ENCODE peak calls at places on chromosomes 13 and 19, in four cellular contexts. One of them, this sample, is unnamed.

GRCh38 chr13:77904031-77904430 is 14.6 kb downstream of the EDNRB start:
- DNase-seq in fibroblast of pulmonary artery: no peak
- DNase-seq in fibroblast of mammary gland: no peak
- DNase-seq in fibroblast of the aortic adventitia: no peak
- DNase-seq in this sample: no peak

GRCh38 chr13:29605860-29606526 is 10.5 kb upstream of the SLC7A1 start:
- DNase-seq in fibroblast of the aortic adventitia: no peak
- DNase-seq in fibroblast of mammary gland: no peak
- DNase-seq in fibroblast of pulmonary artery: no peak
- DNase-seq in this sample: no peak

GRCh38 chr13:42926555-42926954 is 65.5 kb downstream of the EPSTI1 start:
- DNase-seq in fibroblast of the aortic adventitia: peak
- DNase-seq in fibroblast of pulmonary artery: peak
- DNase-seq in fibroblast of mammary gland: no peak
- DNase-seq in this sample: peak

GRCh38 chr19:4523306-4524110 is 5.2 kb upstream of the PLIN4 start:
- DNase-seq in fibroblast of pulmonary artery: peak
- DNase-seq in fibroblast of the aortic adventitia: peak
- DNase-seq in fibroblast of mammary gland: peak
- DNase-seq in this sample: peak

GRCh38 chr13:20157387-20157786 is 3.5 kb downstream of the GJA3 start:
- DNase-seq in fibroblast of pulmonary artery: no peak
- DNase-seq in fibroblast of the aortic adventitia: no peak
- DNase-seq in fibroblast of mammary gland: no peak
- DNase-seq in this sample: no peak

GRCh38 chr13:48155850-48156249 is 60.9 kb upstream of the MED4 start:
- DNase-seq in fibroblast of pulmonary artery: peak
- DNase-seq in fibroblast of mammary gland: peak
- DNase-seq in fibroblast of the aortic adventitia: peak
- DNase-seq in this sample: peak

GRCh38 chr13:96851856-96852255 is 142.4 kb downstream of the OXGR1 start:
- DNase-seq in fibroblast of pulmonary artery: no peak
- DNase-seq in fibroblast of mammary gland: no peak
- DNase-seq in fibroblast of the aortic adventitia: no peak
- DNase-seq in this sample: no peak

GRCh38 chr13:21354721-21355120 is 104.4 kb downstream of the ZDHHC20 start:
- DNase-seq in fibroblast of mammary gland: no peak
- DNase-seq in fibroblast of pulmonary artery: no peak
- DNase-seq in fibroblast of the aortic adventitia: no peak
- DNase-seq in this sample: no peak

GRCh38 chr19:16470911-16471811 is 609 bp downstream of the EPS15L1 start:
- DNase-seq in fibroblast of mammary gland: peak
- DNase-seq in fibroblast of the aortic adventitia: peak
- DNase-seq in fibroblast of pulmonary artery: peak
- DNase-seq in this sample: no peak

GRCh38 chr19:41027273-41027967 is 36.3 kb downstream of the CYP2B6 start:
- DNase-seq in fibroblast of pulmonary artery: no peak
- DNase-seq in fibroblast of the aortic adventitia: no peak
- DNase-seq in fibroblast of mammary gland: no peak
- DNase-seq in this sample: no peak

GRCh38 chr19:12932392-12933286 is 872 bp downstream of the FARSA start:
- DNase-seq in fibroblast of pulmonary artery: no peak
- DNase-seq in fibroblast of the aortic adventitia: no peak
- DNase-seq in fibroblast of mammary gland: no peak
- DNase-seq in this sample: no peak

GRCh38 chr19:7636691-7637373 is at the start of gene STXBP2:
- DNase-seq in fibroblast of mammary gland: no peak
- DNase-seq in fibroblast of the aortic adventitia: no peak
- DNase-seq in fibroblast of pulmonary artery: peak
- DNase-seq in this sample: no peak

GRCh38 chr13:28794370-28794769 is 25.8 kb upstream of the MTUS2 start:
- DNase-seq in fibroblast of pulmonary artery: no peak
- DNase-seq in fibroblast of mammary gland: no peak
- DNase-seq in fibroblast of the aortic adventitia: no peak
- DNase-seq in this sample: no peak

GRCh38 chr19:35755550-35756371 is 1.1 kb downstream of the HSPB6 start:
- DNase-seq in fibroblast of mammary gland: peak
- DNase-seq in fibroblast of pulmonary artery: peak
- DNase-seq in fibroblast of the aortic adventitia: peak
- DNase-seq in this sample: peak

GRCh38 chr19:6373813-6374108 is 1.2 kb downstream of the ALKBH7 start:
- DNase-seq in fibroblast of mammary gland: no peak
- DNase-seq in fibroblast of pulmonary artery: no peak
- DNase-seq in fibroblast of the aortic adventitia: no peak
- DNase-seq in this sample: no peak

GRCh38 chr13:36981156-36981743 is 17.9 kb downstream of the ALG5 start:
- DNase-seq in fibroblast of mammary gland: peak
- DNase-seq in fibroblast of the aortic adventitia: peak
- DNase-seq in fibroblast of pulmonary artery: peak
- DNase-seq in this sample: peak

GRCh38 chr19:41535029-41535622 is 40.8 kb upstream of the CEACAM21 start:
- DNase-seq in fibroblast of pulmonary artery: no peak
- DNase-seq in fibroblast of mammary gland: no peak
- DNase-seq in fibroblast of the aortic adventitia: no peak
- DNase-seq in this sample: no peak

GRCh38 chr19:34317311-34317927 is 47.6 kb upstream of the GPI start:
- DNase-seq in fibroblast of pulmonary artery: peak
- DNase-seq in fibroblast of the aortic adventitia: no peak
- DNase-seq in fibroblast of mammary gland: peak
- DNase-seq in this sample: peak

GRCh38 chr19:14375582-14376291 is 5.5 kb upstream of the ADGRE5 start:
- DNase-seq in fibroblast of mammary gland: no peak
- DNase-seq in fibroblast of pulmonary artery: peak
- DNase-seq in fibroblast of the aortic adventitia: peak
- DNase-seq in this sample: peak

GRCh38 chr13:61944329-61944929 is 528.8 kb upstream of the PCDH20 start:
- DNase-seq in fibroblast of the aortic adventitia: no peak
- DNase-seq in fibroblast of pulmonary artery: no peak
- DNase-seq in fibroblast of mammary gland: no peak
- DNase-seq in this sample: no peak

GRCh38 chr19:4472174-4472974 is at the start of gene HDGFL2:
- DNase-seq in fibroblast of pulmonary artery: no peak
- DNase-seq in fibroblast of mammary gland: no peak
- DNase-seq in fibroblast of the aortic adventitia: no peak
- DNase-seq in this sample: no peak

GRCh38 chr19:5407356-5407755 is 47.9 kb upstream of the ZNRF4 start:
- DNase-seq in fibroblast of the aortic adventitia: peak
- DNase-seq in fibroblast of mammary gland: peak
- DNase-seq in fibroblast of pulmonary artery: peak
- DNase-seq in this sample: no peak

GRCh38 chr13:69524459-69525155 is 583.0 kb upstream of the ATXN8OS start:
- DNase-seq in fibroblast of mammary gland: no peak
- DNase-seq in fibroblast of pulmonary artery: no peak
- DNase-seq in fibroblast of the aortic adventitia: no peak
- DNase-seq in this sample: no peak

GRCh38 chr13:37175996-37176395 is 70.5 kb upstream of the CSNK1A1L start:
- DNase-seq in fibroblast of the aortic adventitia: peak
- DNase-seq in fibroblast of mammary gland: peak
- DNase-seq in fibroblast of pulmonary artery: peak
- DNase-seq in this sample: peak

GRCh38 chr13:44703371-44703770 is 127.2 kb upstream of the TSC22D1 start:
- DNase-seq in fibroblast of mammary gland: peak
- DNase-seq in fibroblast of the aortic adventitia: no peak
- DNase-seq in fibroblast of pulmonary artery: peak
- DNase-seq in this sample: peak

GRCh38 chr19:9586764-9587163 is 2.5 kb upstream of the ZNF121 start:
- DNase-seq in fibroblast of pulmonary artery: peak
- DNase-seq in fibroblast of the aortic adventitia: peak
- DNase-seq in fibroblast of mammary gland: peak
- DNase-seq in this sample: peak

GRCh38 chr19:508204-509150 is 1.2 kb downstream of the TPGS1 start:
- DNase-seq in fibroblast of mammary gland: no peak
- DNase-seq in fibroblast of the aortic adventitia: no peak
- DNase-seq in fibroblast of pulmonary artery: no peak
- DNase-seq in this sample: no peak

GRCh38 chr13:20953245-20953931 is 50.8 kb upstream of the XPO4 start:
- DNase-seq in fibroblast of pulmonary artery: no peak
- DNase-seq in fibroblast of the aortic adventitia: no peak
- DNase-seq in fibroblast of mammary gland: no peak
- DNase-seq in this sample: no peak

GRCh38 chr19:38209671-38210457 is 14.2 kb downstream of the DPF1 start:
- DNase-seq in fibroblast of the aortic adventitia: peak
- DNase-seq in fibroblast of mammary gland: peak
- DNase-seq in fibroblast of pulmonary artery: peak
- DNase-seq in this sample: peak

GRCh38 chr13:19185865-19186645 is 4.4 kb upstream of the TUBA3C start:
- DNase-seq in fibroblast of the aortic adventitia: no peak
- DNase-seq in fibroblast of pulmonary artery: no peak
- DNase-seq in fibroblast of mammary gland: no peak
- DNase-seq in this sample: no peak

GRCh38 chr13:49935171-49936084 is 712 bp downstream of the SPRYD7 start:
- DNase-seq in fibroblast of mammary gland: peak
- DNase-seq in fibroblast of the aortic adventitia: peak
- DNase-seq in fibroblast of pulmonary artery: peak
- DNase-seq in this sample: peak

GRCh38 chr19:13841339-13842293 is 35.3 kb upstream of the NANOS3 start:
- DNase-seq in fibroblast of the aortic adventitia: no peak
- DNase-seq in fibroblast of mammary gland: no peak
- DNase-seq in fibroblast of pulmonary artery: no peak
- DNase-seq in this sample: no peak

GRCh38 chr13:73657821-73658540 is 476.2 kb downstream of the KLF12 start:
- DNase-seq in fibroblast of pulmonary artery: peak
- DNase-seq in fibroblast of the aortic adventitia: peak
- DNase-seq in fibroblast of mammary gland: peak
- DNase-seq in this sample: peak

DNA sequence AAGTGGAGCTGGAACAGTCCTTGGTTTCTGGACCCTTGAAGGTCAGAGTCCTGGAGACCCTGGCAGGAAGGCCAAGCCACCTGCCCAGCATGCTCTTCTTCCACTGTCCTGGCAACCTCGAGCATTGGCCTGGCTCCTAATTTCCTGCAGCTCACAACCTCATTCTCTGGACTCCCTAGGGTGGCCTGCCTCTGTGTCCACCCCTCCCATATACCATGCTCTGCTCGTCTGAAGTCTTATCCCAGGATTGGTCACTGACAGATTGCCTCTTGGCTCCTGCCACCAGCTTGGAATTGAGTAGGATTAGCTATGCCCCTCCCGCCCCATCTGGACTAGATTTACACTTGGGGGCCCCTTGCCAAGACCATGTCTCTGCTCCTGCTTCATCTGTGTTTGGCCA is 17.2 kb upstream of the WASF3 start:
- DNase-seq in fibroblast of mammary gland: no peak
- DNase-seq in fibroblast of the aortic adventitia: peak
- DNase-seq in fibroblast of pulmonary artery: no peak
- DNase-seq in this sample: no peak
- H3K4me3 ChIP-seq in fibroblast of mammary gland: no peak
- H3K4me3 ChIP-seq in fibroblast of the aortic adventitia: no peak
- H3K4me3 ChIP-seq in fibroblast of pulmonary artery: no peak
- H3K4me3 ChIP-seq in this sample: no peak

GRCh38 chr13:91014696-91015095 is 332.8 kb upstream of the MIR17HG start:
- DNase-seq in fibroblast of pulmonary artery: peak
- DNase-seq in fibroblast of the aortic adventitia: no peak
- DNase-seq in fibroblast of mammary gland: peak
- DNase-seq in this sample: no peak

GRCh38 chr13:91020635-91021034 is 326.9 kb upstream of the MIR17HG start:
- DNase-seq in fibroblast of pulmonary artery: no peak
- DNase-seq in fibroblast of mammary gland: no peak
- DNase-seq in fibroblast of the aortic adventitia: no peak
- DNase-seq in this sample: no peak

GRCh38 chr13:91017031-91017668 is 330.3 kb upstream of the MIR17HG start:
- DNase-seq in fibroblast of mammary gland: peak
- DNase-seq in fibroblast of the aortic adventitia: peak
- DNase-seq in fibroblast of pulmonary artery: peak
- DNase-seq in this sample: peak

GRCh38 chr13:91017669-91018053 is 329.8 kb upstream of the MIR17HG start:
- DNase-seq in fibroblast of mammary gland: peak
- DNase-seq in fibroblast of the aortic adventitia: no peak
- DNase-seq in fibroblast of pulmonary artery: no peak
- DNase-seq in this sample: no peak
- TF ChIP-seq CTCF in fibroblast of mammary gland: no peak
- TF ChIP-seq CTCF in fibroblast of the aortic adventitia: no peak
- TF ChIP-seq CTCF in fibroblast of pulmonary artery: no peak
- TF ChIP-seq CTCF in this sample: no peak

DNA sequence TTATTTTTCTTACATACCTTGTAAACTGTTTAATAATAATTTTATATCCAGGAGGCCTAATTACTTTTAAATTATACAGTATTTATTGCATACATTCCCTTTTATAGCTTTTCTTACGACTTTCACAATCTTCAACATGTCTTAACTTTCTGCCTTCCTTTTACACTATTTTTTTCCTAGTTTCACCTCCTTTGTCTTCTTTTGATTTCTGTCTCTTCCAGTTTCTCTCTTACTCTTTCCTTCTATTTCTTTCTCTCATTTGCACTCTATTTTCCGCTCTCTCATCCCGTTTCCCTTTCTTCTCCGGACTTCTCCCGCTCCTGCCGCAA is 11.5 kb downstream of the ZNF552 start:
- DNase-seq in fibroblast of mammary gland: no peak
- DNase-seq in fibroblast of the aortic adventitia: no peak
- DNase-seq in fibroblast of pulmonary artery: no peak
- DNase-seq in this sample: no peak
- H3K4me3 ChIP-seq in fibroblast of mammary gland: peak
- H3K4me3 ChIP-seq in fibroblast of the aortic adventitia: peak
- H3K4me3 ChIP-seq in fibroblast of pulmonary artery: peak
- H3K4me3 ChIP-seq in this sample: peak

GRCh38 chr19:50314724-50315700 is 14.2 kb downstream of the KCNC3 start:
- DNase-seq in fibroblast of mammary gland: no peak
- DNase-seq in fibroblast of pulmonary artery: no peak
- DNase-seq in fibroblast of the aortic adventitia: no peak
- DNase-seq in this sample: no peak
- TF ChIP-seq CTCF in fibroblast of mammary gland: no peak
- TF ChIP-seq CTCF in fibroblast of pulmonary artery: no peak
- TF ChIP-seq CTCF in fibroblast of the aortic adventitia: no peak
- TF ChIP-seq CTCF in this sample: no peak

GRCh38 chr19:18506545-18506944 is 15.3 kb downstream of the ELL start:
- DNase-seq in fibroblast of the aortic adventitia: no peak
- DNase-seq in fibroblast of pulmonary artery: no peak
- DNase-seq in fibroblast of mammary gland: no peak
- DNase-seq in this sample: no peak
- H3K4me3 ChIP-seq in fibroblast of the aortic adventitia: no peak
- H3K4me3 ChIP-seq in fibroblast of pulmonary artery: no peak
- H3K4me3 ChIP-seq in fibroblast of mammary gland: no peak
- H3K4me3 ChIP-seq in this sample: no peak

GRCh38 chr13:112711528-112712265 is 21.9 kb downstream of the ATP11A start:
- DNase-seq in fibroblast of mammary gland: peak
- DNase-seq in fibroblast of the aortic adventitia: peak
- DNase-seq in fibroblast of pulmonary artery: peak
- DNase-seq in this sample: peak
- TF ChIP-seq CTCF in fibroblast of mammary gland: peak
- TF ChIP-seq CTCF in fibroblast of the aortic adventitia: peak
- TF ChIP-seq CTCF in fibroblast of pulmonary artery: peak
- TF ChIP-seq CTCF in this sample: peak

This sample was measured in foreskin fibroblast.